ENCODE peak calls at places on chromosomes 16 and 17, in nine cellular contexts. F is testis; X is H9; Y is dorsolateral prefrontal cortex; P is MM.1S; U is IMR-90; G is K562; L is heart right ventricle; O is CD8-positive, alpha-beta memory T cell. Q is an unnamed sample. For H3K27me3, the result is how much of the 10 kb centered on the place peaks cover.

GRCh38 chr17:76014100-76014924 is 12.8 kb downstream of the EVPL start:
- DNase-seq in G (peak), F (peak), Y (peak), O (peak), U (peak), P (peak), X (peak), L (peak), Q (peak)

GRCh38 chr16:23134274-23134673 is 15.0 kb downstream of the USP31 start:
- DNase-seq in P (no peak), X (no peak), U (no peak), G (peak), L (peak), O (no peak), Y (no peak), F (peak), Q (no peak)

GRCh38 chr17:67139784-67140665 is 95.7 kb downstream of the CACNG1 start:
- DNase-seq in G (peak), U (peak), O (no peak), F (peak), L (no peak), X (peak), Y (no peak), P (no peak), Q (peak)

GRCh38 chr16:70463235-70463634 is 8.8 kb downstream of the FCSK start:
- DNase-seq in U (no peak), X (no peak), L (no peak), P (no peak), O (no peak), G (no peak), F (no peak), Y (no peak), Q (no peak)

GRCh38 chr17:51818777-51819176 is 339.7 kb downstream of the CA10 start:
- DNase-seq in F (no peak), P (no peak), L (no peak), G (no peak), Y (no peak), X (no peak), O (no peak), U (no peak), Q (no peak)

GRCh38 chr16:28101533-28101890 is 38.0 kb upstream of the GSG1L start:
- DNase-seq in P (no peak), X (no peak), Y (no peak), G (no peak), U (no peak), O (no peak), L (no peak), F (no peak), Q (no peak)

GRCh38 chr16:83356266-83356665 is 451.5 kb upstream of the HSBP1 start:
- DNase-seq in L (no peak), G (peak), X (peak), U (peak), Y (peak), O (no peak), F (peak), P (peak), Q (peak)

GRCh38 chr16:27365142-27366089 is 36.6 kb upstream of the IL21R start:
- DNase-seq in G (no peak), O (no peak), F (no peak), Y (no peak), X (no peak), P (no peak), L (no peak), U (peak), Q (no peak)

GRCh38 chr17:63847525-63848249 is 5.2 kb upstream of the SMARCD2 start:
- DNase-seq in L (no peak), F (no peak), P (peak), O (no peak), U (no peak), X (no peak), Y (no peak), G (no peak), Q (no peak)

GRCh38 chr16:19639986-19640421 is 78.0 kb downstream of the KNOP1 start:
- DNase-seq in L (no peak), Y (no peak), P (no peak), G (peak), F (peak), U (no peak), O (no peak), X (no peak), Q (no peak)

GRCh38 chr17:30426292-30426691 is 47.6 kb downstream of the CPD start:
- DNase-seq in X (no peak), O (no peak), F (no peak), L (no peak), U (peak), G (no peak), Y (no peak), P (no peak), Q (no peak)

GRCh38 chr16:81730090-81731051 is 48.7 kb upstream of the PLCG2 start:
- DNase-seq in O (peak), U (peak), Y (peak), G (peak), F (peak), X (peak), L (peak), P (peak), Q (peak)

DNA sequence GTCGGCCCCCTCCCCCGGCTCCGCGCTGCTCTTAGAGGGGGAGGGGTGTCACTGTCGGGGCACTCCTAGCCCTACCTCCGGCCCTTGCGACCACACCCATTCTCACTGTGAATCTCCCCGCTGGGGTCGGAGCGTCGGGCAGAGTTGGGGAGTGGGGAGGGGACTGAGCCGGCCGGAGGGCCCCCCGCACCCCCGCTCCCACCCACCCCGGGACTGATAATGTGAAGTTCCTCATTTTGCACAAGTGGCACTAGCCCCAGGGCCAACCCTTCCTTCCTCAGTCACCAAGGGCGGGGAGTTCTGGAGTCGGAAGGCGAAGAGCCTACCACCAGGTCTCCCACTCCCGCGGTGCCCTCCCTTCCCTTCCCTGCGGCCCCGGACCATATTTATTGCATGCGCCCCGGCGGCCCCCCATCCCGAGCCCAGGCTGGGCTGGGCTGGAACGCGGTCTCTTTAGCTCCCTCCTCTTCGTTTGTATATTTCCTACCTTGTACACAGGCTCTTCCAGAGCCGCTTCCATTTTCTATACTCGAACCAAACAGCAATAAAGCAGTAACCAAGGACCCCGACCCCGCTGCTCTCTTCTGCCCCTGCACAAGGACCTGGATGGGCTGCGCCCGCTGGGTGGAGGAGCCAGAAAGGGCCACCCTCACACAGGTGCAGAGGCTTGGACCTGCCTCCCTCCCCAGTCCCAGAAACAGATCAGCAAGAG is 4.4 kb downstream of the HIC1 start:
- DNase-seq in L (no peak), P (no peak), F (no peak), Y (no peak), X (peak), U (no peak), O (no peak), G (no peak), Q (no peak)
- H3K27me3 ChIP-seq in L (under half), P (under half), F (under half), Y (under half), X (under half), U (under half), O (under half), G (under half), Q (half or more)

GRCh38 chr16:11331967-11332366 is 13.3 kb upstream of the RMI2 start:
- DNase-seq in O (no peak), L (no peak), U (no peak), Y (no peak), P (no peak), G (no peak), X (no peak), F (no peak), Q (no peak)

GRCh38 chr16:11328172-11329079 is 16.8 kb upstream of the RMI2 start:
- DNase-seq in P (peak), F (peak), G (no peak), U (peak), L (peak), X (peak), Y (peak), O (peak), Q (peak)

GRCh38 chr16:11329080-11329491 is 16.2 kb upstream of the RMI2 start:
- DNase-seq in F (no peak), P (peak), L (no peak), U (peak), G (no peak), Y (no peak), O (no peak), X (peak), Q (peak)

GRCh38 chr16:11329891-11330290 is 15.4 kb upstream of the RMI2 start:
- DNase-seq in Y (no peak), P (no peak), O (no peak), F (no peak), L (no peak), X (no peak), U (no peak), G (no peak), Q (no peak)

DNA sequence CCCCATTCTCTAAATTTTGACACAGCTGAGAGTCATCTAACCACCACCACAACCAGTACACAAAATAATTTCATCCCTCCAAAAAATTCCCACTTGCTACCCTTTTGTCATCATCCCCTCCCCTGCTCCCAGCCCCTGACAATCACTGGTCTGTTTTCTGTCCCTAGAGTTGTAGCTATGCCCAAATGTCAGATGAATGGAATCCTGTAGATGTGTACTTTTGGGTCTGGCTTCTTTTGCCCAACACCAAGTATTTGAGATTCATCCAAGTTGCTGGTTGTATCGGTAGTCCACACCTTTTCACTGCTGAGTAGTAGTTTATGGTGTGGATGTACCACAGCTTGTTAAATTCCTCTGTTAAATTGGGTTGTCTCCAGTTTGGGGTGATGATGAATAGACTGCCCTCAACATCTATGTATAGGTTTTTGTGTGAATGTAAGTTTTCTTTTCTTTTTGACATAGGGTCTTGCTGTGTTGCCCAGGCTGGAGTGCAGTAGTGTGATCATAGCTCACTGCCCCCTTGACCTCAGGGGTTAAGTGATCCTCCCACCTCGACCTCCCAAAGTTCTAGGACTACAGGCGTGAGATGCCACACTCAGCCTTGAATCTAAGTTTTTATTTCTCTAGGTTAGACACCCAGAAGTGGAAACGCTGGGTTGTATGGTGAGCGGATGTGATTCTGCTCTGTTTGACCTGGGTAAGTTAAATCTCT is 14.6 kb upstream of the RMI2 start:
- DNase-seq in O (no peak), L (no peak), F (no peak), Y (no peak), U (no peak), P (no peak), G (no peak), X (no peak), Q (no peak)
- H3K27me3 ChIP-seq in O (under half), L (under half), F (under half), Y (under half), U (under half), P (under half), G (under half), X (under half), Q (under half)

DNA sequence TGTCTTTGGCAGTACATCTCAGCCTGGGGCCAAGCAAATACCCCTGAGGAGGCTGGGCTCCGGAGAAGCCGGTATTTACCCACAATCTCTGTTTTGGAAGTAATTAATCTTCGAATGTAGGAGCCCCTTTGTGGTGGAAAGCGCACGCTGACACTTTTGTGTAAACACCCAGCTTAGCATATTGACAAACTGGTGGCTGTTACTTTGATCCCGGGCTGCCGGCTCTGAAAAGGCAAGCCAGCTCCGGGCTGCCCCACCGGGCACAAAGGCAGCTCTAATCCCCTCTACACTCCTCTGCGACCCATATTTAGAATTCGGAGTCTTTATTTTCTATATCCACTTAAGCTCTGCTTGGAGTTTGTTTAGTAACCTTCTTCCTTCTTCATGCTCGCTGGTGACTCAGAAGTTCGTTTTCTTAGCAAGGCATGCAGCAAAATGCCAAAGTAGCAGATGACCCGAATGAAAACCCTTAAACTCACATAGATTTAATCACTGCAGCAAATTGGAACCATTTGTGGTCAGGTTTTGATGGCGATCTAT is 144.0 kb upstream of the IRX3 start:
- DNase-seq in Y (no peak), L (no peak), F (no peak), G (no peak), U (peak), X (no peak), O (no peak), P (no peak), Q (peak)
- H3K27me3 ChIP-seq in Y (under half), L (under half), F (under half), G (under half), U (under half), X (under half), O (under half), P (under half), Q (under half)

GRCh38 chr17:82242977-82243647 is 14.3 kb downstream of the SLC16A3 start:
- DNase-seq in O (peak), P (no peak), U (peak), X (no peak), L (peak), F (peak), G (no peak), Y (peak), Q (no peak)

GRCh38 chr17:82242698-82242976 is 13.8 kb downstream of the SLC16A3 start:
- DNase-seq in O (no peak), G (no peak), X (no peak), L (no peak), U (no peak), Y (no peak), P (no peak), F (no peak), Q (no peak)

GRCh38 chr17:82241183-82241925 is 12.5 kb downstream of the SLC16A3 start:
- DNase-seq in X (no peak), G (no peak), Y (peak), O (peak), P (no peak), F (no peak), L (peak), U (peak), Q (no peak)

GRCh38 chr17:82240506-82241182 is 11.8 kb downstream of the SLC16A3 start:
- DNase-seq in L (no peak), P (no peak), F (no peak), X (peak), O (peak), G (peak), U (no peak), Y (no peak), Q (peak)

GRCh38 chr17:82241926-82242697 is 13.3 kb downstream of the SLC16A3 start:
- DNase-seq in Y (no peak), X (peak), L (no peak), F (peak), O (no peak), P (no peak), U (no peak), G (peak), Q (no peak)
- H3K27me3 ChIP-seq in Y (under half), X (under half), L (under half), F (under half), O (under half), P (under half), U (under half), G (under half), Q (under half)

GRCh38 chr16:80318107-80318506 is 222.7 kb upstream of the DYNLRB2 start:
- DNase-seq in G (no peak), Y (no peak), P (no peak), L (no peak), F (no peak), O (no peak), X (no peak), U (no peak), Q (no peak)
- H3K27me3 ChIP-seq in G (under half), Y (under half), P (under half), L (under half), F (under half), O (under half), X (under half), U (under half), Q (under half)

GRCh38 chr17:7334938-7335538 is 1.3 kb upstream of the ACAP1 start:
- DNase-seq in G (no peak), U (no peak), O (no peak), F (no peak), L (no peak), P (no peak), X (no peak), Y (no peak), Q (no peak)

GRCh38 chr17:7340179-7340578 is 3.9 kb downstream of the ACAP1 start:
- DNase-seq in O (no peak), G (no peak), F (no peak), X (no peak), L (no peak), U (peak), Y (no peak), P (no peak), Q (no peak)

GRCh38 chr17:7341842-7342241 is 5.5 kb downstream of the ACAP1 start:
- DNase-seq in L (no peak), U (no peak), P (no peak), O (peak), F (no peak), Y (no peak), X (no peak), G (no peak), Q (no peak)

DNA sequence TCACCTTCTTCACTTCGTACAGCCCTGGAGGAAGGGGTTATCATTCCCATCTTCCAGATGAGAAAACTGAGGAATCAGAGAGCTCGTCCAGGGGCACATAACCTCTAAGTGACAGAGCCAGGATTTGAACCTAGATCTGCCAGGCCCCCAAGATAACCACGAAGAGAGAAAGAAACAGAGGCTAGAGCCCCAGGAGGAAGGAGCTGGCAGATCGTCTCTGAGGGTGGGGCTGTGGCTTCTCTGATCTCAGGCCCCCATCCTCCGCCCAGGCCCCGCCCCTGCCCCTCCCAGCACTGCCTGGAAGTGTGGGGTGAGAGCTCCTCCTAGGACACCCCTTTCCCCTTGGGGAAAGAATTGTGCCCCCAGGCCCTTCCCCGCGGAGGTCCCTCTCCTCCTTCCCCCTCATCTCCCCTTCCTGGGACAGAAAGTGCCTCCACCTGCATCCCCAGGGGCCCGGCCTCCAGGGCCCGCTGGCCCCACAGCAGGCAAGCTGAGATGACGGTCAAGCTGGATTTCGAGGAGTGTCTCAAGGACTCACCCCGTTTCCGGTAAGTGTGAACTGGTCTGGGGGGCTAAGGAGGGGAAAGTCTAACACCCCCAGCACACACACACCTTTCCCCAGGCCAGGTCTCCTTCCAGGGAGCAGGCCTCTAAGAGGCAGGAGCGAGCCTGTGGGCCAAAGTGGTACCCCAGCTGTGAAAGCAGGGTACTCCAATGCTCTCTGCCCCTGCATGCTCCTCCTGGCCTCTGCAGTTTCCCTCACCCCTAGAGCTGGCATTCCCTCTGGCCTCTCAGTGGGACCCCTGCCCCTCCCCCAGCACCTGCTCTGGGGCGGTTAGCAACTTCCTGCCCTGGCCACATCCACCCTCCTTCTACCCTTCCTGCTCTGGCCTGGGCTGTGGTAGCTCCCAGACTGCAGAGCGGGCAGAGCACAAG is at the start of gene ACAP1:
- DNase-seq in U (no peak), F (no peak), Y (no peak), G (peak), X (peak), L (no peak), O (peak), P (peak), Q (peak)
- H3K27me3 ChIP-seq in U (under half), F (under half), Y (under half), G (under half), X (under half), L (under half), O (under half), P (under half), Q (under half)

GRCh38 chr17:40705567-40705966 is 2.0 kb upstream of the KRT24 start:
- DNase-seq in U (no peak), X (no peak), L (no peak), F (no peak), P (no peak), G (no peak), O (no peak), Y (no peak), Q (no peak)
- H3K27me3 ChIP-seq in U (under half), X (under half), L (under half), F (under half), P (under half), G (under half), O (under half), Y (under half), Q (under half)

Q was measured in endodermal cell.